ENCODE peak calls at places on chromosome 17, in five cellular contexts. One of them, this sample, is unnamed.

GRCh38 chr17:6755281-6755680 is 565 bp upstream of the XAF1 start:
- DNase-seq in mammary epithelial cell: no peak
- DNase-seq in stomach: no peak
- DNase-seq in cardiac fibroblast: peak
- DNase-seq in kidney epithelial cell: no peak
- DNase-seq in this sample: peak

GRCh38 chr17:57502696-57503307 is 242.3 kb downstream of the CCDC182 start:
- DNase-seq in mammary epithelial cell: no peak
- DNase-seq in stomach: no peak
- DNase-seq in cardiac fibroblast: no peak
- DNase-seq in kidney epithelial cell: no peak
- DNase-seq in this sample: no peak

GRCh38 chr17:27497696-27498095 is 41.4 kb downstream of the KSR1 start:
- DNase-seq in mammary epithelial cell: peak
- DNase-seq in stomach: no peak
- DNase-seq in cardiac fibroblast: no peak
- DNase-seq in kidney epithelial cell: no peak
- DNase-seq in this sample: no peak

GRCh38 chr17:46002311-46002972 is 3.4 kb downstream of the STH start:
- DNase-seq in mammary epithelial cell: peak
- DNase-seq in stomach: peak
- DNase-seq in cardiac fibroblast: peak
- DNase-seq in kidney epithelial cell: no peak
- DNase-seq in this sample: peak

GRCh38 chr17:68509151-68510057 is 2.8 kb upstream of the PRKAR1A start:
- DNase-seq in mammary epithelial cell: no peak
- DNase-seq in stomach: no peak
- DNase-seq in cardiac fibroblast: no peak
- DNase-seq in kidney epithelial cell: no peak
- DNase-seq in this sample: no peak

GRCh38 chr17:3904486-3904885 is 11.6 kb upstream of the CAMKK1 start:
- DNase-seq in mammary epithelial cell: no peak
- DNase-seq in stomach: no peak
- DNase-seq in cardiac fibroblast: no peak
- DNase-seq in kidney epithelial cell: no peak
- DNase-seq in this sample: no peak

GRCh38 chr17:42535400-42536047 is 517 bp upstream of the NAGLU start:
- DNase-seq in mammary epithelial cell: no peak
- DNase-seq in stomach: no peak
- DNase-seq in cardiac fibroblast: no peak
- DNase-seq in kidney epithelial cell: no peak
- DNase-seq in this sample: no peak

GRCh38 chr17:49890852-49891251 is 43.0 kb upstream of the TAC4 start:
- DNase-seq in mammary epithelial cell: no peak
- DNase-seq in stomach: no peak
- DNase-seq in cardiac fibroblast: no peak
- DNase-seq in kidney epithelial cell: no peak
- DNase-seq in this sample: no peak

GRCh38 chr17:69516911-69517310 is 102.4 kb downstream of the MAP2K6 start:
- DNase-seq in mammary epithelial cell: no peak
- DNase-seq in stomach: no peak
- DNase-seq in cardiac fibroblast: no peak
- DNase-seq in kidney epithelial cell: no peak
- DNase-seq in this sample: no peak

GRCh38 chr17:77182205-77182604 is 41.4 kb downstream of the SEC14L1 start:
- DNase-seq in mammary epithelial cell: no peak
- DNase-seq in stomach: no peak
- DNase-seq in cardiac fibroblast: no peak
- DNase-seq in kidney epithelial cell: no peak
- DNase-seq in this sample: no peak
- H3K4me3 ChIP-seq in mammary epithelial cell: no peak
- H3K4me3 ChIP-seq in stomach: no peak
- H3K4me3 ChIP-seq in cardiac fibroblast: no peak
- H3K4me3 ChIP-seq in kidney epithelial cell: no peak
- H3K4me3 ChIP-seq in this sample: no peak

GRCh38 chr17:81289627-81290026 is 5.5 kb downstream of the SLC38A10 start:
- DNase-seq in mammary epithelial cell: no peak
- DNase-seq in stomach: no peak
- DNase-seq in cardiac fibroblast: no peak
- DNase-seq in kidney epithelial cell: no peak
- DNase-seq in this sample: no peak
- TF ChIP-seq CTCF in mammary epithelial cell: no peak
- TF ChIP-seq CTCF in stomach: no peak
- TF ChIP-seq CTCF in cardiac fibroblast: no peak
- TF ChIP-seq CTCF in kidney epithelial cell: no peak
- TF ChIP-seq CTCF in this sample: no peak

GRCh38 chr17:82411396-82412053 is 6.6 kb upstream of the HEXD start:
- DNase-seq in mammary epithelial cell: no peak
- DNase-seq in stomach: no peak
- DNase-seq in cardiac fibroblast: no peak
- DNase-seq in kidney epithelial cell: no peak
- DNase-seq in this sample: no peak
- H3K4me3 ChIP-seq in mammary epithelial cell: no peak
- H3K4me3 ChIP-seq in stomach: no peak
- H3K4me3 ChIP-seq in cardiac fibroblast: no peak
- H3K4me3 ChIP-seq in kidney epithelial cell: no peak
- H3K4me3 ChIP-seq in this sample: no peak

GRCh38 chr17:5110816-5111215 is 862 bp downstream of the ZNF232 start:
- DNase-seq in mammary epithelial cell: no peak
- DNase-seq in stomach: no peak
- DNase-seq in cardiac fibroblast: no peak
- DNase-seq in kidney epithelial cell: no peak
- DNase-seq in this sample: no peak
- TF ChIP-seq CTCF in mammary epithelial cell: no peak
- TF ChIP-seq CTCF in stomach: no peak
- TF ChIP-seq CTCF in cardiac fibroblast: no peak
- TF ChIP-seq CTCF in kidney epithelial cell: no peak
- TF ChIP-seq CTCF in this sample: no peak

GRCh38 chr17:18187816-18188761 is 4.5 kb downstream of the ALKBH5 start:
- DNase-seq in mammary epithelial cell: peak
- DNase-seq in stomach: no peak
- DNase-seq in cardiac fibroblast: peak
- DNase-seq in kidney epithelial cell: peak
- DNase-seq in this sample: no peak

GRCh38 chr17:18185391-18185790 is 1.8 kb downstream of the ALKBH5 start:
- DNase-seq in mammary epithelial cell: no peak
- DNase-seq in stomach: no peak
- DNase-seq in cardiac fibroblast: peak
- DNase-seq in kidney epithelial cell: no peak
- DNase-seq in this sample: no peak

GRCh38 chr17:18186271-18186982 is 2.8 kb downstream of the ALKBH5 start:
- DNase-seq in mammary epithelial cell: no peak
- DNase-seq in stomach: no peak
- DNase-seq in cardiac fibroblast: peak
- DNase-seq in kidney epithelial cell: no peak
- DNase-seq in this sample: no peak

GRCh38 chr17:18185832-18186231 is 2.2 kb downstream of the ALKBH5 start:
- DNase-seq in mammary epithelial cell: no peak
- DNase-seq in stomach: no peak
- DNase-seq in cardiac fibroblast: peak
- DNase-seq in kidney epithelial cell: no peak
- DNase-seq in this sample: no peak

GRCh38 chr17:18187226-18187625 is 3.6 kb downstream of the ALKBH5 start:
- DNase-seq in mammary epithelial cell: peak
- DNase-seq in stomach: no peak
- DNase-seq in cardiac fibroblast: peak
- DNase-seq in kidney epithelial cell: no peak
- DNase-seq in this sample: no peak
- H3K4me3 ChIP-seq in mammary epithelial cell: peak
- H3K4me3 ChIP-seq in stomach: peak
- H3K4me3 ChIP-seq in cardiac fibroblast: peak
- H3K4me3 ChIP-seq in kidney epithelial cell: no peak
- H3K4me3 ChIP-seq in this sample: peak

GRCh38 chr17:80544655-80545498 is at the start of gene RPTOR:
- DNase-seq in mammary epithelial cell: peak
- DNase-seq in stomach: peak
- DNase-seq in cardiac fibroblast: peak
- DNase-seq in kidney epithelial cell: peak
- DNase-seq in this sample: peak
- TF ChIP-seq CTCF in mammary epithelial cell: no peak
- TF ChIP-seq CTCF in stomach: no peak
- TF ChIP-seq CTCF in cardiac fibroblast: no peak
- TF ChIP-seq CTCF in kidney epithelial cell: no peak
- TF ChIP-seq CTCF in this sample: no peak